ENCODE peak calls at places on chromosome 5, in four cellular contexts. Q, F, B and R are unnamed samples.

GRCh38 chr5:118646917-118647316 is 341.4 kb downstream of the DTWD2 start:
- DNase-seq in Q (no peak), F (no peak), B (no peak), R (no peak)

GRCh38 chr5:370311-370958 is 48.9 kb downstream of the AHRR start:
- DNase-seq in Q (no peak), F (no peak), B (no peak), R (no peak)

GRCh38 chr5:115179068-115179958 is 9.6 kb upstream of the TRIM36 start:
- DNase-seq in Q (no peak), F (no peak), B (no peak), R (no peak)

GRCh38 chr5:92637247-92637646 is 943.8 kb downstream of the NR2F1-AS1 start:
- DNase-seq in Q (no peak), F (no peak), B (no peak), R (no peak)

GRCh38 chr5:119340597-119341218 is 15.1 kb upstream of the TNFAIP8 start:
- DNase-seq in Q (no peak), F (no peak), B (no peak), R (peak; percentile 91)

GRCh38 chr5:37116359-37116758 is 132.8 kb downstream of the CPLANE1 start:
- DNase-seq in Q (no peak), F (no peak), B (no peak), R (no peak)

GRCh38 chr5:98621821-98622220 is 151.6 kb upstream of the RGMB start:
- DNase-seq in Q (no peak), F (no peak), B (no peak), R (no peak)

GRCh38 chr5:75886706-75887105 is 169.5 kb upstream of the POC5 start:
- DNase-seq in Q (no peak), F (no peak), B (no peak), R (no peak)

GRCh38 chr5:150918613-150919012 is 13.8 kb upstream of the ZNF300 start:
- DNase-seq in Q (no peak), F (no peak), B (no peak), R (no peak)

GRCh38 chr5:27038476-27038875 is at the start of gene CDH9:
- DNase-seq in Q (peak; percentile 6), F (no peak), B (no peak), R (no peak)

GRCh38 chr5:81554647-81555046 is 160.7 kb upstream of the ACOT12 start:
- DNase-seq in Q (no peak), F (no peak), B (no peak), R (no peak)

GRCh38 chr5:175247146-175247545 is 196.8 kb downstream of the DRD1 start:
- DNase-seq in Q (no peak), F (no peak), B (no peak), R (no peak)

GRCh38 chr5:9546973-9547947 is 1.4 kb upstream of the SEMA5A start:
- DNase-seq in Q (no peak), F (no peak), B (no peak), R (no peak)

GRCh38 chr5:172238334-172238733 is 44.4 kb downstream of the EFCAB9 start:
- DNase-seq in Q (no peak), F (no peak), B (no peak), R (no peak)

GRCh38 chr5:145976431-145977155 is 40.2 kb downstream of the SH3RF2 start:
- DNase-seq in Q (peak; percentile 44), F (no peak), B (no peak), R (no peak)

GRCh38 chr5:119470851-119471451 is 18.7 kb downstream of the HSD17B4 start:
- DNase-seq in Q (peak; percentile 29), F (peak; percentile 8), B (peak; percentile 14), R (no peak)

DNA sequence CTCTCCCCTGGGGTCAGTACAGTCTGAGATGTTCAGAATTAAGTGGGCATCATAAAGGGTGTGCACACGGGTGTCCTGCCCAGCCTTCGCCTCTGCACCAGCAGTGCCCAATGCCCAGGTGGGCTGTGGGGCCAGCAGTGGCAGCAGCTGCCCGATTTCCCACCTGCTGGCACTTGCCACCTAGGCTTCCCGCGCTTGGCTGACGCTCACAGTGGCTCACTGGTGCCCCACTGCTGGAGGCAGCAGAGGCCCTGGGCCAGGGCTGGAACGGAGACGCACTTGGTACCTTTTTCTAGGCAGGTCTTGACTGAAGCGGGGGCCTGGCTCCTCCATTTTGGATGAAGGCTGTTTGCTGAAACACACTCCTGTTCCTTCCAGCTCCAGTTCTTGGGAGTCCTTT is 17.0 kb downstream of the MRNIP start:
- DNase-seq in Q (no peak), F (no peak), B (no peak), R (no peak)
- TF ChIP-seq CHD4 in Q (no peak), F (no peak), B (no peak), R (no peak)

GRCh38 chr5:176743136-176743827 is 67.1 kb upstream of the UNC5A start:
- DNase-seq in Q (no peak), F (no peak), B (peak; percentile 21), R (no peak)
- TF ChIP-seq HDAC2 in Q (no peak), F (no peak), B (no peak), R (no peak)

DNA sequence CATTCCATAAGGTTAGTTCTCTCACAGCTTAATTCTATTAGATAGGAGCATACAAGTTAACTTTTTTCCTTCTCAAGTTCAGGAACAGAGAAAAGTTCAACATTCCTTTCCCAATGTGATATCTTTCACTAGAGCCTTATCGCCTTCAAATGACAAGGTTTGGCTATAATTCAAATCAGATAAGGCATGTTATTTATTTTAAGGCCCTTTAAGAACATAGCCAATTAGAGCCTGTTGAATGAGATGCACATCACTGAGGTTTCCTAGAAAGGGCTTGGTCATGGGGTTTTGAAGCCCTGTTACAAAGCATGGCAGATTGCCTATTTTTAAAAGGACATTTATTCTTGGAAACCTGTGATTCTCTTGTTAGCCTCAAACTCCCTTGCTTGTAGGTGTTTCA is 123.4 kb downstream of the BASP1 start:
- DNase-seq in Q (peak; percentile 71), F (no peak), B (no peak), R (no peak)
- TF ChIP-seq CHD4 in Q (no peak), F (no peak), B (no peak), R (no peak)

GRCh38 chr5:7857361-7857760 is 6.4 kb upstream of the CFAP90 start:
- DNase-seq in Q (no peak), F (no peak), B (no peak), R (no peak)

GRCh38 chr5:7852988-7853387 is 2.1 kb upstream of the CFAP90 start:
- DNase-seq in Q (no peak), F (no peak), B (no peak), R (no peak)

GRCh38 chr5:7856855-7857254 is 5.9 kb upstream of the CFAP90 start:
- DNase-seq in Q (peak; percentile 53), F (peak; percentile 38), B (peak; percentile 44), R (no peak)

GRCh38 chr5:7855611-7856010 is 4.7 kb upstream of the CFAP90 start:
- DNase-seq in Q (no peak), F (no peak), B (no peak), R (no peak)

DNA sequence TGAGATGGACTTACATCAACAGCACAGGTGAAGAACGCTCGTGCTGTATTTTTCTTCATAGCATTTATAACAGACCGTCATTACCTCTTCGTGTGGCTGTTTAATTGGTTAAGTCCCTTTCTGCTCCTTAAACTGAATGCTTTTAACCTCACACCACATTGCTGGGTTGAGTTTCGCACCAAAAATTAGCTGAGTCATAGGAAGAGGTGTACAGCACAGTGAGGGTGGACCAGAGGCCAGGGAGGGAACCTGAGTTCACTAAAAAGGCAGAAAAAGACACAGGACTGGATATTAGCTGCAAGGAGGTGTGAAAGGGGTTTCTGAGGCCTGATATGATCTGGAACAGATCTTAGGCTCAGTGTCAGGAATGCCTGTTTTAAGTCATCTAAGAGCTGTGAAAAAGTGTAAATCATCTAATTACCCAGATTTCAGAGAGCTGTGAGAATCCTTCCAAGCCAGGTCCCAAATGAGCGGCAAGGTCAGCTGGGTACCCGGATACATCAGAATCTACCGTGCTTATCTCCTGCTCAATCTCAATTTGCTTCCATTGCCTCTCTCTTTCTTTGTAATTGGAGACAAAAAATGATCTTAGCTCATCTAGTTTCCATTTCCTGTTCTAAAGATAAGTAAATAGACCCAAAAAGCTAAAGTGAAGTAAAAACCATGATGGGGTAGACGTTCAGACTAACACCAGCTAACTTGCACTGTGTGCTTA is 7.1 kb upstream of the CFAP90 start:
- DNase-seq in Q (no peak), F (no peak), B (no peak), R (no peak)
- TF ChIP-seq HDAC2 in Q (no peak), F (no peak), B (no peak), R (no peak)

GRCh38 chr5:141475625-141476131 is at the start of gene PCDHGC3:
- DNase-seq in Q (peak; percentile 87), F (peak; percentile 41), B (no peak), R (peak; percentile 40)
- TF ChIP-seq CHD4 in Q (no peak), F (no peak), B (no peak), R (no peak)

GRCh38 chr5:16178745-16179372 is 732 bp downstream of the MARCHF11 start:
- DNase-seq in Q (no peak), F (peak; percentile 4), B (peak; percentile 58), R (no peak)

GRCh38 chr5:16180789-16181082 is 1.1 kb upstream of the MARCHF11 start:
- DNase-seq in Q (no peak), F (no peak), B (no peak), R (no peak)

GRCh38 chr5:16179511-16179935 is at the start of gene MARCHF11:
- DNase-seq in Q (no peak), F (no peak), B (no peak), R (no peak)

GRCh38 chr5:16179936-16180788 is 571 bp upstream of the MARCHF11 start:
- DNase-seq in Q (no peak), F (no peak), B (no peak), R (no peak)
- TF ChIP-seq HDAC2 in Q (no peak), F (no peak), B (no peak), R (no peak)